ENCODE peak calls at places on chromosomes 6 and 20, in nine cellular contexts. One of them, this sample, is unnamed.

GRCh38 chr6:43937236-43938177 is 167.5 kb downstream of the VEGFA start:
- DNase-seq in stomach: peak
- DNase-seq in K562: peak
- DNase-seq in esophagus muscularis mucosa: no peak
- DNase-seq in A549: no peak
- DNase-seq in ovary: no peak
- DNase-seq in HepG2: no peak
- DNase-seq in upper lobe of left lung: no peak
- DNase-seq in transverse colon: no peak
- DNase-seq in this sample: peak

GRCh38 chr20:45229264-45230056 is 8.3 kb downstream of the SEMG2 start:
- DNase-seq in stomach: peak
- DNase-seq in K562: peak
- DNase-seq in esophagus muscularis mucosa: no peak
- DNase-seq in A549: peak
- DNase-seq in ovary: no peak
- DNase-seq in HepG2: peak
- DNase-seq in upper lobe of left lung: peak
- DNase-seq in transverse colon: peak
- DNase-seq in this sample: no peak

GRCh38 chr6:134419717-134420116 is 101.8 kb upstream of the SGK1 start:
- DNase-seq in stomach: no peak
- DNase-seq in K562: no peak
- DNase-seq in esophagus muscularis mucosa: no peak
- DNase-seq in A549: no peak
- DNase-seq in ovary: no peak
- DNase-seq in HepG2: no peak
- DNase-seq in upper lobe of left lung: no peak
- DNase-seq in transverse colon: no peak
- DNase-seq in this sample: no peak

GRCh38 chr6:70531133-70531532 is 35.6 kb upstream of the SDHAF4 start:
- DNase-seq in stomach: no peak
- DNase-seq in K562: no peak
- DNase-seq in esophagus muscularis mucosa: no peak
- DNase-seq in A549: no peak
- DNase-seq in ovary: no peak
- DNase-seq in HepG2: no peak
- DNase-seq in upper lobe of left lung: no peak
- DNase-seq in transverse colon: no peak
- DNase-seq in this sample: no peak

GRCh38 chr6:3427740-3428085 is 29.1 kb downstream of the SLC22A23 start:
- DNase-seq in stomach: peak
- DNase-seq in K562: no peak
- DNase-seq in esophagus muscularis mucosa: no peak
- DNase-seq in A549: no peak
- DNase-seq in ovary: no peak
- DNase-seq in HepG2: no peak
- DNase-seq in upper lobe of left lung: peak
- DNase-seq in transverse colon: peak
- DNase-seq in this sample: peak

GRCh38 chr20:43017241-43018030 is 172.3 kb downstream of the PTPRT start:
- DNase-seq in stomach: no peak
- DNase-seq in K562: no peak
- DNase-seq in esophagus muscularis mucosa: peak
- DNase-seq in A549: no peak
- DNase-seq in ovary: no peak
- DNase-seq in HepG2: no peak
- DNase-seq in upper lobe of left lung: peak
- DNase-seq in transverse colon: no peak
- DNase-seq in this sample: no peak

GRCh38 chr6:53624491-53624890 is 41.1 kb downstream of the KLHL31 start:
- DNase-seq in stomach: no peak
- DNase-seq in K562: no peak
- DNase-seq in esophagus muscularis mucosa: no peak
- DNase-seq in A549: no peak
- DNase-seq in ovary: no peak
- DNase-seq in HepG2: no peak
- DNase-seq in upper lobe of left lung: no peak
- DNase-seq in transverse colon: no peak
- DNase-seq in this sample: no peak

GRCh38 chr6:89680150-89680549 is 41.6 kb upstream of the LYRM2 start:
- DNase-seq in stomach: no peak
- DNase-seq in K562: no peak
- DNase-seq in esophagus muscularis mucosa: no peak
- DNase-seq in A549: no peak
- DNase-seq in ovary: no peak
- DNase-seq in HepG2: no peak
- DNase-seq in upper lobe of left lung: no peak
- DNase-seq in transverse colon: no peak
- DNase-seq in this sample: no peak

GRCh38 chr6:125910518-125910917 is 46.1 kb upstream of the HINT3 start:
- DNase-seq in stomach: no peak
- DNase-seq in K562: no peak
- DNase-seq in esophagus muscularis mucosa: no peak
- DNase-seq in A549: no peak
- DNase-seq in ovary: no peak
- DNase-seq in HepG2: no peak
- DNase-seq in upper lobe of left lung: no peak
- DNase-seq in transverse colon: no peak
- DNase-seq in this sample: no peak

GRCh38 chr20:37911838-37912273 is 8.9 kb downstream of the VSTM2L start:
- DNase-seq in stomach: no peak
- DNase-seq in K562: peak
- DNase-seq in esophagus muscularis mucosa: no peak
- DNase-seq in A549: peak
- DNase-seq in ovary: no peak
- DNase-seq in HepG2: no peak
- DNase-seq in upper lobe of left lung: no peak
- DNase-seq in transverse colon: peak
- DNase-seq in this sample: no peak

GRCh38 chr6:105346052-105346451 is 56.8 kb downstream of the PREP start:
- DNase-seq in stomach: no peak
- DNase-seq in K562: no peak
- DNase-seq in esophagus muscularis mucosa: no peak
- DNase-seq in A549: peak
- DNase-seq in ovary: no peak
- DNase-seq in HepG2: peak
- DNase-seq in upper lobe of left lung: no peak
- DNase-seq in transverse colon: no peak
- DNase-seq in this sample: no peak

GRCh38 chr20:63392465-63393365 is 31.6 kb upstream of the CHRNA4 start:
- DNase-seq in stomach: no peak
- DNase-seq in K562: peak
- DNase-seq in esophagus muscularis mucosa: no peak
- DNase-seq in A549: no peak
- DNase-seq in ovary: no peak
- DNase-seq in HepG2: no peak
- DNase-seq in upper lobe of left lung: peak
- DNase-seq in transverse colon: no peak
- DNase-seq in this sample: no peak

GRCh38 chr20:5608104-5608447 is 142.1 kb upstream of the SHLD1 start:
- DNase-seq in stomach: no peak
- DNase-seq in K562: no peak
- DNase-seq in esophagus muscularis mucosa: peak
- DNase-seq in A549: no peak
- DNase-seq in ovary: no peak
- DNase-seq in HepG2: no peak
- DNase-seq in upper lobe of left lung: no peak
- DNase-seq in transverse colon: no peak
- DNase-seq in this sample: no peak

GRCh38 chr6:83073620-83074019 is 6.1 kb downstream of the DOP1A start:
- DNase-seq in stomach: no peak
- DNase-seq in K562: no peak
- DNase-seq in esophagus muscularis mucosa: no peak
- DNase-seq in A549: no peak
- DNase-seq in ovary: no peak
- DNase-seq in HepG2: no peak
- DNase-seq in upper lobe of left lung: no peak
- DNase-seq in transverse colon: no peak
- DNase-seq in this sample: no peak

GRCh38 chr6:166540631-166541331 is 45.7 kb downstream of the RAMACL start:
- DNase-seq in stomach: peak
- DNase-seq in K562: peak
- DNase-seq in esophagus muscularis mucosa: no peak
- DNase-seq in A549: no peak
- DNase-seq in ovary: no peak
- DNase-seq in HepG2: no peak
- DNase-seq in upper lobe of left lung: no peak
- DNase-seq in transverse colon: peak
- DNase-seq in this sample: no peak

GRCh38 chr6:106226676-106227075 is 98.9 kb downstream of the ATG5 start:
- DNase-seq in stomach: no peak
- DNase-seq in K562: no peak
- DNase-seq in esophagus muscularis mucosa: no peak
- DNase-seq in A549: no peak
- DNase-seq in ovary: no peak
- DNase-seq in HepG2: no peak
- DNase-seq in upper lobe of left lung: no peak
- DNase-seq in transverse colon: no peak
- DNase-seq in this sample: no peak

GRCh38 chr20:38165966-38166706 is 1.1 kb upstream of the TGM2 start:
- DNase-seq in stomach: no peak
- DNase-seq in K562: no peak
- DNase-seq in esophagus muscularis mucosa: no peak
- DNase-seq in A549: no peak
- DNase-seq in ovary: no peak
- DNase-seq in HepG2: peak
- DNase-seq in upper lobe of left lung: no peak
- DNase-seq in transverse colon: no peak
- DNase-seq in this sample: no peak

GRCh38 chr6:96787846-96788580 is 49.3 kb downstream of the GPR63 start:
- DNase-seq in stomach: no peak
- DNase-seq in K562: no peak
- DNase-seq in esophagus muscularis mucosa: no peak
- DNase-seq in A549: no peak
- DNase-seq in ovary: no peak
- DNase-seq in HepG2: no peak
- DNase-seq in upper lobe of left lung: no peak
- DNase-seq in transverse colon: no peak
- DNase-seq in this sample: no peak

DNA sequence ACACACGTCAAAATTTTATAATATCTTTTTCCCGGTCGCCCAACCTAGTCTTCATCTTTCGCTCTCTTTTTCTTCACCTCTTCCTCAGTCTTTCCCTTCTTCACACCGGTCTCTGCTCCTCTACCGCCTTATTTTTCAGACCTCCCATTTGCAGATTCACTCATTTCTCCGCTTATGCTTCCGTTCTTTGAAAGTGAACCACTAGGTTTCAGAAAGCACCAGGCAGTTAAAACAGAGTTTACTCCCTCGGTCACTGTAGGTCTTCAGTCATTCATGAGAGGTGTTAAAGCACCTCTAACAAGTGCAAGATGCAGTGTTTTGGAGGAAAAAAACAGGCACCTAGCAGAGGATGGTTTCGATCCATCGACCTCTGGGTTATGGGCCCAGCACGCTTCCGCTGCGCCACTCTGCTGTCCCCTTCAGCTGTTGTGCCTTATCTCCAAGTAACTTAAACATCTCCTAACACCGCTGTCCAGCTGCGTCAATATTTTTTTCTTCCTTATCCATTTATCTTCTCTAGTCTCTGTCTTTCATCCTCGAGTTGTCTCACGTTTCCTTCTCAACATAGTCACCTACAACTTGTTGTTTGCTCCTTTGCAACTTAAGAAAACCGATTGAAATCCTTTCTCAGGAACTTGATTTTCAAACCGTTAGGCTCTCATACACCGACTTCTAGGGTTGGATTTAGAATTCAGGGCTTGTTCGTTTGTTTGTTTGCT is 119.7 kb upstream of the ZNF184 start:
- DNase-seq in stomach: no peak
- DNase-seq in K562: peak
- DNase-seq in esophagus muscularis mucosa: no peak
- DNase-seq in A549: peak
- DNase-seq in ovary: no peak
- DNase-seq in HepG2: peak
- DNase-seq in upper lobe of left lung: no peak
- DNase-seq in transverse colon: no peak
- DNase-seq in this sample: no peak
- TF ChIP-seq EP300 in stomach: no peak
- TF ChIP-seq EP300 in K562: peak
- TF ChIP-seq EP300 in esophagus muscularis mucosa: no peak
- TF ChIP-seq EP300 in A549: no peak
- TF ChIP-seq EP300 in ovary: no peak
- TF ChIP-seq EP300 in HepG2: peak
- TF ChIP-seq EP300 in upper lobe of left lung: no peak
- TF ChIP-seq EP300 in transverse colon: no peak
- TF ChIP-seq EP300 in this sample: no peak

GRCh38 chr20:19433371-19434316 is 221.2 kb downstream of the SLC24A3 start:
- DNase-seq in stomach: no peak
- DNase-seq in K562: no peak
- DNase-seq in esophagus muscularis mucosa: peak
- DNase-seq in A549: no peak
- DNase-seq in ovary: no peak
- DNase-seq in HepG2: no peak
- DNase-seq in upper lobe of left lung: no peak
- DNase-seq in transverse colon: no peak
- DNase-seq in this sample: no peak
- H3K4me3 ChIP-seq in stomach: no peak
- H3K4me3 ChIP-seq in K562: no peak
- H3K4me3 ChIP-seq in esophagus muscularis mucosa: no peak
- H3K4me3 ChIP-seq in A549: no peak
- H3K4me3 ChIP-seq in ovary: no peak
- H3K4me3 ChIP-seq in HepG2: no peak
- H3K4me3 ChIP-seq in upper lobe of left lung: no peak
- H3K4me3 ChIP-seq in transverse colon: no peak
- H3K4me3 ChIP-seq in this sample: no peak

GRCh38 chr6:32968770-32969684 is 633 bp downstream of the BRD2 start:
- DNase-seq in stomach: peak
- DNase-seq in K562: peak
- DNase-seq in esophagus muscularis mucosa: peak
- DNase-seq in A549: peak
- DNase-seq in ovary: peak
- DNase-seq in HepG2: peak
- DNase-seq in upper lobe of left lung: peak
- DNase-seq in transverse colon: peak
- DNase-seq in this sample: peak
- TF ChIP-seq POLR2A in stomach: no peak
- TF ChIP-seq POLR2A in K562: peak
- TF ChIP-seq POLR2A in esophagus muscularis mucosa: peak
- TF ChIP-seq POLR2A in A549: peak
- TF ChIP-seq POLR2A in ovary: no peak
- TF ChIP-seq POLR2A in HepG2: no peak
- TF ChIP-seq POLR2A in upper lobe of left lung: peak
- TF ChIP-seq POLR2A in transverse colon: peak
- TF ChIP-seq POLR2A in this sample: no peak

GRCh38 chr6:155213611-155214372 is 50.0 kb upstream of the CLDN20 start:
- DNase-seq in stomach: no peak
- DNase-seq in K562: no peak
- DNase-seq in esophagus muscularis mucosa: no peak
- DNase-seq in A549: no peak
- DNase-seq in ovary: no peak
- DNase-seq in HepG2: no peak
- DNase-seq in upper lobe of left lung: peak
- DNase-seq in transverse colon: no peak
- DNase-seq in this sample: no peak
- TF ChIP-seq EP300 in stomach: no peak
- TF ChIP-seq EP300 in K562: no peak
- TF ChIP-seq EP300 in esophagus muscularis mucosa: no peak
- TF ChIP-seq EP300 in A549: no peak
- TF ChIP-seq EP300 in ovary: no peak
- TF ChIP-seq EP300 in HepG2: no peak
- TF ChIP-seq EP300 in upper lobe of left lung: no peak
- TF ChIP-seq EP300 in transverse colon: no peak
- TF ChIP-seq EP300 in this sample: no peak